ENCODE peak calls at places on chromosome 21, in seven cellular contexts. V is GM12892, Z is endothelial cell of umbilical vein, I is breast epithelium, L is stomach, B is spleen, D is prostate gland. Y is an unnamed sample.

GRCh38 chr21:20661745-20662470 is 336.3 kb upstream of the NCAM2 start:
- DNase-seq in B (no peak), L (no peak), I (no peak), D (no peak), V (no peak), Z (no peak), Y (no peak)

GRCh38 chr21:46459356-46460112 is 843 bp downstream of the DIP2A start:
- DNase-seq in D (peak), I (peak), Z (peak), V (no peak), L (peak), B (peak), Y (no peak)

GRCh38 chr21:46452719-46453118 is 6.0 kb upstream of the DIP2A start:
- DNase-seq in Z (no peak), D (no peak), L (no peak), B (no peak), I (no peak), V (no peak), Y (no peak)

GRCh38 chr21:42527489-42528158 is 14.0 kb downstream of the SLC37A1 start:
- DNase-seq in D (no peak), B (no peak), L (no peak), Z (no peak), V (no peak), I (no peak), Y (no peak)

GRCh38 chr21:18810136-18810535 is 406.6 kb upstream of the TMPRSS15 start:
- DNase-seq in D (no peak), I (no peak), Z (no peak), B (no peak), V (no peak), L (no peak), Y (no peak)

GRCh38 chr21:31335957-31336738 is 7.9 kb downstream of the TIAM1 start:
- DNase-seq in B (no peak), V (no peak), L (no peak), I (no peak), Z (no peak), D (no peak), Y (no peak)

GRCh38 chr21:37800122-37800455 is 116.2 kb downstream of the KCNJ6 start:
- DNase-seq in Z (peak), L (no peak), V (no peak), B (no peak), D (no peak), I (no peak), Y (no peak)

GRCh38 chr21:45545691-45546531 is 3.7 kb upstream of the SLC19A1 start:
- DNase-seq in V (no peak), L (peak), I (no peak), Z (no peak), D (no peak), B (peak), Y (no peak)

GRCh38 chr21:42291751-42292562 is 23.3 kb downstream of the TFF3 start:
- DNase-seq in V (no peak), D (no peak), Z (no peak), B (no peak), I (no peak), L (no peak), Y (no peak)

GRCh38 chr21:14768042-14768441 is 221.9 kb upstream of the SAMSN1 start:
- DNase-seq in I (no peak), D (no peak), B (no peak), V (no peak), Z (no peak), L (no peak), Y (no peak)

GRCh38 chr21:27362249-27362648 is 395.4 kb upstream of the ADAMTS5 start:
- DNase-seq in L (no peak), B (no peak), I (no peak), Z (peak), D (no peak), V (no peak), Y (no peak)

GRCh38 chr21:45490049-45490731 is 52.0 kb downstream of the SLC19A1 start:
- DNase-seq in V (no peak), I (no peak), Z (no peak), B (no peak), L (no peak), D (no peak), Y (no peak)

GRCh38 chr21:15809818-15810217 is 80.0 kb downstream of the USP25 start:
- DNase-seq in Z (no peak), L (no peak), D (no peak), B (no peak), I (no peak), V (no peak), Y (no peak)

GRCh38 chr21:42721341-42721824 is 68.0 kb downstream of the PDE9A start:
- DNase-seq in Z (no peak), L (no peak), D (peak), V (no peak), B (no peak), I (no peak), Y (no peak)

GRCh38 chr21:15295875-15296274 is 231.1 kb upstream of the NRIP1 start:
- DNase-seq in V (no peak), Z (no peak), I (no peak), D (no peak), B (no peak), L (no peak), Y (no peak)

GRCh38 chr21:41564871-41565281 is 56.9 kb upstream of the TMPRSS2 start:
- DNase-seq in L (peak), V (no peak), Z (peak), B (no peak), I (no peak), D (no peak), Y (no peak)

GRCh38 chr21:38993561-38993960 is 187.8 kb downstream of the ETS2 start:
- DNase-seq in D (peak), B (no peak), I (peak), V (no peak), Z (peak), L (peak), Y (no peak)
- TF ChIP-seq POLR2AphosphoS5 in D (peak), B (no peak), I (no peak), V (no peak), Z (peak), L (peak), Y (no peak)

GRCh38 chr21:28884976-28885852 is 107.5 kb downstream of the LTN1 start:
- DNase-seq in V (peak), Z (peak), D (peak), B (peak), L (peak), I (peak), Y (peak)
- TF ChIP-seq POLR2A in V (peak), Z (peak), D (peak), B (peak), L (no peak), I (peak), Y (peak)

GRCh38 chr21:44399955-44400790 is 46.8 kb downstream of the TRPM2 start:
- DNase-seq in B (peak), Z (no peak), I (no peak), D (no peak), V (no peak), L (no peak), Y (no peak)

GRCh38 chr21:44395260-44395659 is 41.8 kb downstream of the TRPM2 start:
- DNase-seq in V (no peak), I (no peak), D (no peak), B (no peak), Z (no peak), L (no peak), Y (no peak)

GRCh38 chr21:44398499-44398898 is 45.1 kb downstream of the TRPM2 start:
- DNase-seq in B (no peak), I (no peak), V (no peak), Z (no peak), L (no peak), D (no peak), Y (no peak)

GRCh38 chr21:44399151-44399954 is 45.9 kb downstream of the TRPM2 start:
- DNase-seq in B (peak), I (no peak), D (no peak), L (no peak), V (no peak), Z (no peak), Y (no peak)

DNA sequence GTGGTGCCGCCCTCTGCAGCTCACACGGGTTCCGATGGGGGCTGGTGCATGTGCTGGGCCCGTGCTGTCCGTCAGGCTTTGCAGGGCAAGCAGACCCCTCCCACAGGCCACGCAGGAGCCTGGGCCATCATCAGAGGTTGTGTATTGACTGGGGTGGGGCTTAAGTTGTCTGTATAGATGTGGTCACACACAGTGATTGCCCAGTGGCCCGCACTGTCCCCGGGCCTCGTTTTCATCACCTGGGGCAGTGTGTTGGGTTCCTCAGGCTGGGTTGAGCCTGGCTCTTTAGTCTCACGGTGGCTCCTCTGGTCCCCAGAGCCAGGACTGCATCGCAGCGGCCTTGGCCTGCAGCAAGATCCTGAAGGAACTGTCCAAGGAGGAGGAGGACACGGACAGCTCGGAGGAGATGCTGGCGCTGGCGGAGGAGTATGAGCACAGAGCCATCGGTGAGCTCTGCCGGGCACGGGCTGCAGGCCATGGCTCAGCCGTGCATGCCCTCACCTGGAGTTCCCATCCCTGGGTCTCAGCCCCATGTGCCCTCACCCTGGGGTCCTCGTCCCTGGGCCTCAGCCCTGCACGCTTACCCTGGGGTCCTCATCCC is 44.1 kb downstream of the TRPM2 start:
- DNase-seq in B (no peak), Z (no peak), V (no peak), L (no peak), I (no peak), D (no peak), Y (no peak)
- TF ChIP-seq POLR2AphosphoS5 in B (no peak), Z (no peak), V (no peak), L (no peak), I (no peak), D (no peak), Y (no peak)

DNA sequence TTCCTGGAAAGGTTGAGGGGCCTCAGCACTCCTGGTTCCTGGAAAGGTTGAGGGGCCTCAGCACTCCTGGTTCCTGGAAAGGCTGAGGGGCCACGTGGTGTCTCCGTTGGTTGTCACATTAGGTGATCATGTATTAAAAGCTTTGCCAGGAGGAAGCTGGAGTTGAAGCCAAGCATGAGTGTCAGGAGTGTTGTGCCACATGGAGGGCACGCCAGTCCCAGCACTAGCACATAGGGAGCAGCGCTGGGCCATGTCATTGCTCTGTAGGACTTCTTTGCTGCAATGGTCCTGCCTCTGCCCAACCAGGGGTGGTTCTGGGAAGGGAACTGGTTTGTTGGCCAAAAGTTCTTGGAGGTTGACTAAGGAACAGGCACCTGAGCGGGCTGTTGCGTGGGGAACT is 13.3 kb downstream of the ATP5PO start:
- DNase-seq in L (no peak), V (no peak), B (no peak), I (no peak), D (no peak), Z (no peak), Y (no peak)
- TF ChIP-seq POLR2A in L (no peak), V (no peak), B (no peak), I (no peak), D (no peak), Z (no peak), Y (no peak)

GRCh38 chr21:26170471-26171309 is at the start of gene APP:
- DNase-seq in L (peak), B (peak), D (peak), I (peak), Z (peak), V (peak), Y (peak)
- TF ChIP-seq POLR2AphosphoS5 in L (peak), B (peak), D (peak), I (peak), Z (peak), V (no peak), Y (no peak)

GRCh38 chr21:44057960-44058651 is 46.0 kb downstream of the TRAPPC10 start:
- DNase-seq in L (no peak), V (no peak), Z (no peak), D (no peak), B (no peak), I (no peak), Y (no peak)
- TF ChIP-seq POLR2A in L (no peak), V (no peak), Z (no peak), D (no peak), B (no peak), I (no peak), Y (peak)

GRCh38 chr21:33402011-33402979 is 918 bp upstream of the IFNGR2 start:
- DNase-seq in B (peak), Z (peak), L (peak), V (peak), I (peak), D (peak), Y (peak)
- TF ChIP-seq POLR2AphosphoS5 in B (peak), Z (no peak), L (peak), V (no peak), I (peak), D (peak), Y (no peak)

DNA sequence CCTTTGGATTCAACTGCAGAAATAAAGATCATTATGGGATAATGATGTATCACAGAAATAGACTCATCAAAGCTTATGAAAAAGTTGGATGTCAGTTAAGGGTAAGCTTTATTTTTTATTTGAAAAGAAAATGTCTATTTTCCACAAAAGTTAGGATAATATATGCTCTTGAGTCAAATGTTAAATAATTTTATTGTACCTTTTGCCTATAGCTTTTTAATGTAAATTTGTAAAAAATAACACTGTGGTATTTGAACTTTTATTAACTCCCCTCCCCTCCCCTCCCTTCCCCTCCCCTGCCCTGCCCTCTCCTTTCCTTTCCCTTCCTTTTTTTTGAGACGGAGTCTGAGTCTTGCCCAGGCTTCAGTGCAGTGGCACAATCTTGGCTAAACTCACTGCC is 24.9 kb downstream of the MORC3 start:
- DNase-seq in Z (no peak), I (no peak), D (no peak), B (no peak), L (no peak), V (no peak), Y (no peak)
- TF ChIP-seq POLR2A in Z (no peak), I (no peak), D (no peak), B (no peak), L (no peak), V (no peak), Y (no peak)

GRCh38 chr21:38807987-38808386 is 2.3 kb downstream of the ETS2 start:
- DNase-seq in L (no peak), B (no peak), V (no peak), D (no peak), I (no peak), Z (no peak), Y (no peak)
- TF ChIP-seq POLR2AphosphoS5 in L (peak), B (no peak), V (no peak), D (no peak), I (no peak), Z (no peak), Y (no peak)